ENCODE peak calls at places on chromosome 17, in ten cellular contexts. S is NCI-H2081; V is effector memory CD8-positive, alpha-beta T cell; J is HS-5; I is HuH-7; M is GM12864; N is T-helper 2 cell; C is upper lobe of right lung; B is NCI-H2171 treated with DMSO at 0.1 percent for 48 hours; H is activated T-cell treated with anti-CD3 and anti-CD28 coated beads for 1 hour. Z is an unnamed sample.

GRCh38 chr17:10059684-10060211 is 138.7 kb downstream of the GAS7 start:
- DNase-seq in V (no peak), B (no peak), C (no peak), I (no peak), S (no peak), J (no peak), N (no peak), H (no peak), M (peak), Z (no peak)

GRCh38 chr17:72189781-72190593 is 69.2 kb downstream of the SOX9 start:
- DNase-seq in C (no peak), V (no peak), H (no peak), J (no peak), I (no peak), N (no peak), B (no peak), M (no peak), S (no peak), Z (no peak)

GRCh38 chr17:20091161-20092029 is 82.2 kb downstream of the SPECC1 start:
- DNase-seq in N (no peak), H (no peak), C (no peak), J (no peak), V (no peak), I (no peak), S (no peak), B (no peak), M (no peak), Z (no peak)

GRCh38 chr17:28811594-28812135 is 30.9 kb downstream of the FAM222B start:
- DNase-seq in C (no peak), B (peak), V (no peak), H (no peak), S (peak), M (no peak), J (no peak), I (peak), N (no peak), Z (no peak)

GRCh38 chr17:21164226-21165019 is 37.7 kb downstream of the DHRS7B start:
- DNase-seq in H (no peak), S (no peak), M (no peak), C (no peak), B (no peak), I (no peak), J (no peak), N (no peak), V (no peak), Z (no peak)

GRCh38 chr17:74274060-74274702 is at the start of gene DNAI2:
- DNase-seq in S (no peak), M (no peak), H (no peak), V (no peak), C (no peak), N (peak), J (no peak), I (no peak), B (peak), Z (no peak)

GRCh38 chr17:9594065-9594464 is 17.6 kb downstream of the CFAP52 start:
- DNase-seq in V (no peak), B (no peak), J (no peak), S (no peak), I (no peak), N (no peak), H (no peak), C (no peak), M (no peak), Z (no peak)

GRCh38 chr17:50207318-50207717 is 5.9 kb upstream of the COL1A1 start:
- DNase-seq in J (no peak), I (no peak), B (no peak), V (no peak), C (no peak), H (no peak), N (no peak), S (no peak), M (no peak), Z (no peak)

GRCh38 chr17:17041018-17041521 is 1.2 kb upstream of the MPRIP start:
- DNase-seq in B (peak), V (no peak), J (no peak), N (no peak), I (peak), M (no peak), C (peak), S (peak), H (no peak), Z (peak)